ENCODE peak calls at places on chromosome 18, in ten cellular contexts. R, J, Q, Y, V, O, B, G, U and F are unnamed samples.

GRCh38 chr18:50315100-50315871 is 27.8 kb upstream of the CXXC1 start:
- DNase-seq in Q (no peak), R (no peak), U (no peak), B (no peak), Y (no peak), J (no peak), O (no peak), V (no peak), G (no peak), F (no peak)

GRCh38 chr18:12455511-12455910 is 47.8 kb downstream of the PRELID3A start:
- DNase-seq in B (peak), J (no peak), R (no peak), G (no peak), Q (no peak), V (no peak), Y (peak), U (no peak), O (no peak), F (no peak)

GRCh38 chr18:49734836-49735235 is 78.5 kb downstream of the ACAA2 start:
- DNase-seq in U (no peak), G (no peak), J (no peak), O (no peak), V (no peak), B (no peak), R (no peak), Y (no peak), Q (no peak), F (no peak)

GRCh38 chr18:80247403-80247916 is at the start of gene PARD6G:
- DNase-seq in R (peak), Q (no peak), Y (peak), U (peak), O (peak), J (peak), V (peak), B (peak), G (peak), F (peak)

GRCh38 chr18:46310675-46311345 is 206.6 kb downstream of the HAUS1 start:
- DNase-seq in U (no peak), B (no peak), J (no peak), G (no peak), Q (no peak), Y (no peak), R (no peak), O (no peak), V (no peak), F (no peak)

GRCh38 chr18:74496508-74497307 is 545 bp downstream of the CNDP2 start:
- DNase-seq in Q (no peak), J (peak), B (peak), U (peak), G (no peak), R (no peak), O (no peak), V (peak), Y (peak), F (no peak)

GRCh38 chr18:8063733-8064132 is 496.6 kb downstream of the PTPRM start:
- DNase-seq in V (no peak), Y (no peak), O (no peak), J (no peak), Q (no peak), U (no peak), R (no peak), G (no peak), B (no peak), F (no peak)

GRCh38 chr18:70044626-70045025 is 97.0 kb upstream of the CD226 start:
- DNase-seq in Y (peak), B (peak), Q (peak), O (no peak), J (peak), R (no peak), G (no peak), U (no peak), V (no peak), F (peak)

GRCh38 chr18:55779461-55779710 is 191.4 kb upstream of the TCF4 start:
- DNase-seq in Q (no peak), G (no peak), V (no peak), Y (no peak), J (no peak), R (no peak), B (no peak), U (no peak), O (no peak), F (no peak)

GRCh38 chr18:69752737-69753380 is 194.8 kb downstream of the CD226 start:
- DNase-seq in U (no peak), V (no peak), Y (no peak), Q (no peak), O (no peak), G (no peak), J (peak), B (no peak), R (no peak), F (no peak)

GRCh38 chr18:63105636-63106316 is 213.8 kb downstream of the BCL2 start:
- DNase-seq in B (no peak), O (no peak), Q (no peak), G (no peak), J (no peak), Y (no peak), V (no peak), U (no peak), R (no peak), F (no peak)

GRCh38 chr18:48314694-48315093 is 94.5 kb downstream of the ZBTB7C start:
- DNase-seq in R (no peak), Q (no peak), G (no peak), V (no peak), O (no peak), J (no peak), Y (no peak), B (no peak), U (no peak), F (no peak)

GRCh38 chr18:5995626-5996025 is 100.3 kb upstream of the TMEM200C start:
- DNase-seq in J (no peak), U (no peak), B (no peak), O (no peak), Q (no peak), G (peak), V (no peak), R (no peak), Y (no peak), F (no peak)

GRCh38 chr18:61831071-61831470 is 61.7 kb downstream of the RNF152 start:
- DNase-seq in V (no peak), R (no peak), J (no peak), U (no peak), O (no peak), G (no peak), Y (peak), B (peak), Q (no peak), F (peak)

GRCh38 chr18:76458522-76459311 is 36.3 kb downstream of the ZNF516 start:
- DNase-seq in B (no peak), R (no peak), O (no peak), U (no peak), J (no peak), V (no peak), G (peak), Y (no peak), Q (no peak), F (no peak)

GRCh38 chr18:79556829-79557585 is 122.6 kb upstream of the CTDP1 start:
- DNase-seq in O (no peak), G (no peak), U (no peak), Y (no peak), R (no peak), Q (no peak), V (no peak), B (no peak), J (peak), F (no peak)

GRCh38 chr18:75809392-75809791 is 381.9 kb upstream of the SMIM21 start:
- DNase-seq in O (no peak), G (no peak), B (no peak), R (no peak), V (no peak), Y (no peak), U (no peak), J (no peak), Q (no peak), F (no peak)